ENCODE peak calls at places on chromosomes 2 and 18, in eight cellular contexts. Z is upper lobe of right lung, S is uterus, M is stomach, J is cardiac muscle cell, L is brain microvascular endothelial cell, H is HCT116, U is tibial artery. F is an unnamed sample.

GRCh38 chr2:106572541-106573148 is 85.5 kb downstream of the CD8B2 start:
- DNase-seq in Z (no peak), S (no peak), M (no peak), J (no peak), L (no peak), H (peak; percentile 15), U (no peak), F (no peak)

GRCh38 chr18:23238152-23238531 is 102.9 kb downstream of the CABLES1 start:
- DNase-seq in Z (no peak), S (peak; percentile 71), M (peak; percentile 65), J (no peak), L (peak; percentile 49), H (no peak), U (peak; percentile 77), F (no peak)

GRCh38 chr2:107202962-107203591 is 317.1 kb upstream of the ST6GAL2 start:
- DNase-seq in Z (no peak), S (no peak), M (no peak), J (no peak), L (no peak), H (no peak), U (no peak), F (no peak)

GRCh38 chr2:109290887-109291675 is 162.1 kb downstream of the SH3RF3 start:
- DNase-seq in Z (no peak), S (no peak), M (no peak), J (no peak), L (peak; percentile 39), H (no peak), U (no peak), F (no peak)

GRCh38 chr2:78644849-78645248 is 380.7 kb upstream of the REG3G start:
- DNase-seq in Z (no peak), S (no peak), M (no peak), J (no peak), L (no peak), H (no peak), U (no peak), F (no peak)

GRCh38 chr2:154195644-154196221 is 324.0 kb downstream of the GALNT13 start:
- DNase-seq in Z (no peak), S (no peak), M (no peak), J (no peak), L (no peak), H (no peak), U (no peak), F (no peak)

GRCh38 chr2:103789716-103790085 is 1027.9 kb downstream of the TMEM182 start:
- DNase-seq in Z (no peak), S (no peak), M (no peak), J (no peak), L (no peak), H (no peak), U (no peak), F (no peak)

GRCh38 chr2:193679850-193680249 is 1485.1 kb upstream of the TMEFF2 start:
- DNase-seq in Z (no peak), S (no peak), M (no peak), J (no peak), L (peak; percentile 28), H (no peak), U (no peak), F (no peak)

GRCh38 chr2:70974592-70974991 is 3.8 kb upstream of the ANKRD53 start:
- DNase-seq in Z (no peak), S (no peak), M (no peak), J (no peak), L (no peak), H (no peak), U (no peak), F (no peak)

GRCh38 chr2:70978388-70979357 is at the start of gene ANKRD53:
- DNase-seq in Z (peak; percentile 71), S (peak; percentile 46), M (peak; percentile 44), J (peak; percentile 61), L (no peak), H (no peak), U (peak; percentile 51), F (peak; percentile 85)

GRCh38 chr2:70975237-70975636 is 3.2 kb upstream of the ANKRD53 start:
- DNase-seq in Z (no peak), S (no peak), M (no peak), J (no peak), L (no peak), H (no peak), U (no peak), F (no peak)

GRCh38 chr2:70979626-70980025 is 1.2 kb downstream of the ANKRD53 start:
- DNase-seq in Z (peak; percentile 49), S (no peak), M (no peak), J (no peak), L (no peak), H (no peak), U (no peak), F (no peak)

GRCh38 chr2:70977605-70978205 is 725 bp upstream of the ANKRD53 start:
- DNase-seq in Z (no peak), S (peak; percentile 69), M (peak; percentile 49), J (no peak), L (peak; percentile 72), H (no peak), U (peak; percentile 69), F (no peak)
- H3K27ac ChIP-seq in Z (peak overlapping the region; percentile 94), S (peak overlapping the region; percentile 92), M (peak overlapping the region; percentile 88), J (no peak overlapping the region), L (peak overlapping the region; percentile 8), H (no peak overlapping the region), U (peak overlapping the region; percentile 90), F (peak overlapping the region; percentile 90)

DNA sequence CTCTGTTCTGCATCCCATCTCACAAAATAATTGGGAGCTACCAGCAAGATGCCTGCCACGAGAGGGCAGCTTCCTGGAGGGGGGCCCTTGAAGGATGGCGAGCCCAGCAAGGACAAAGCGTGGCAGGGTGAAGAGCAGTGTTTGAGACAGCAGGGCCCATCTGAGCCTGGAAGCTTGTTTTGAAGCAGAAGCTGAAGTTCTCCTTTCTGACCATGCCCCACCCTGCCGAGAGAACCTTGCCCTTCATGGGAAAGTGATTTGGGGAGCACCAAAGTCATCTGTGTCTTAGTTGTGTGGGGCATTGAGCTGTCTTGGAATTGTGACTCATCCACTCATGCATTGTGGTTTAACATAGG is 216.3 kb downstream of the BCL11A start:
- DNase-seq in Z (peak; percentile 61), S (no peak), M (no peak), J (peak; percentile 42), L (no peak), H (no peak), U (no peak), F (peak; percentile 27)
- TF ChIP-seq CTCF in Z (no peak), S (no peak), M (no peak), J (no peak), L (no peak), H (no peak), U (no peak), F (no peak)

GRCh38 chr18:55302337-55302833 is 285.6 kb downstream of the TCF4 start:
- DNase-seq in Z (no peak), S (no peak), M (no peak), J (no peak), L (no peak), H (no peak), U (no peak), F (no peak)
- H3K4me3 ChIP-seq in Z (no peak overlapping the region), S (peak overlapping the region; percentile 11), M (peak overlapping the region; percentile 1), J (no peak overlapping the region), L (no peak overlapping the region), H (no peak overlapping the region), U (no peak overlapping the region), F (no peak overlapping the region)

DNA sequence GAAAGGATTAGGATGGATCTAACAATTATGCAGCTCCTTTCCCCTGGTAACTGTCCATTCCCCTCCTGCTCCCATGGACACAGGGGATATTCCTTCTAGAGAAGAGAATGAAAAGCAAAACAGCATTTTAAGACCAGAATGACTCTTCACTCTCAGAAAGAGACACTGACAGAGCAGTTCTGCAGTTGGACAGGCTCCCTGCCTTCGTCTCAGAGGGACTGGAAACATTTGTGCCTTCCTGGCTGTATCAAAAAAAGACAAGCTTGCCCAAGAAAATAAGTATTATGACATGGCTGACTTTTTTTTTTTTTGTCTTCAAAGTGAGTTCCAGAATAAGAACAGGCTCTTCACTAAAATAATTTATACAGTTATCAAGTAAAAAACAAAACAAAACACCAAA is 9.5 kb downstream of the PID1 start:
- DNase-seq in Z (no peak), S (no peak), M (no peak), J (no peak), L (no peak), H (no peak), U (peak; percentile 37), F (no peak)
- H3K27ac ChIP-seq in Z (no peak overlapping the region), S (no peak overlapping the region), M (no peak overlapping the region), J (no peak overlapping the region), L (no peak overlapping the region), H (no peak overlapping the region), U (peak overlapping the region; percentile 54), F (no peak overlapping the region)

DNA sequence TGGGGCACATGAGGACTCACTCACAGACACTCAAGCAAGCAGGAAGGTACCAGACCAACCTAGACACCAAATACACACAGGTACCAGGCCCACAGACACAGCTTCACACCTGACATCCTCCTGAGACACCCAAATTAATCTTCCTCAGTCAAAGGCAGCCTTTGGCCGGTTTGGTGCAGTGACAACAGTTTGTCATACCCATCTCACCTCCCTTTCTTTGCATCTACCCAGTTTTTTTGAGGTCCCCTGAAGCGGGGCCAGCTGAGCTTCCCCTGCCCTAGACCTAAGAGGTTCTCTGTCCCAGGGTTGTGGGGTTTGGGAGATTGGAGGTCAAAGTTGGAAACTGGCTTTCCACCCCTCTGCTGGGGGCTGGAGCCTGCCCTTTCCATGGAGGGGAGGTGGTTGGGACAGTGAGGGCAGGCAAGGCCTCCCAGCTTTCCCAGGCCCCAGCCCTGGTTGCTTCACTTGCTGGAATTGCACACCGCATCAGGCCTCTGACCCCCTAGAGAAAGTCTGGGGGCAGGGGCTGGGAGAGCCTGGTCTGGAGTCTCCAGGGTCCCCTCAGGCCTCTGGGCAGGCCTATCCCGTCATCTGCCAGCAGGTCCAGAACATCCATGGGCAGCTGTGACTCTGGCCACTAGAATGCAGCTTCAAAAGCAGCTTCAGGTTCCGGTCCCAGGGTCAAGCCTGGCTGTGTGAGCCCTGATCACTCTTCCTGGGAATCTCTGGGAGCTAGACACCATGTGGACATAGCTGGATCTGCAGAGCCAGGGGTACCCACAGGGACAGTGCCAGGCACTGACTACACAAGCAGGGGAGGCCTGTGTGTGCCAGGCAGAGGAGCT is 12.5 kb upstream of the TEX261 start:
- DNase-seq in Z (peak; percentile 42), S (no peak), M (no peak), J (no peak), L (no peak), H (no peak), U (no peak), F (no peak)
- TF ChIP-seq CTCF in Z (no peak), S (no peak), M (no peak), J (no peak), L (no peak), H (no peak), U (no peak), F (no peak)

GRCh38 chr2:85828725-85829124 is 60.1 kb downstream of the ST3GAL5 start:
- DNase-seq in Z (no peak), S (no peak), M (no peak), J (no peak), L (no peak), H (no peak), U (no peak), F (no peak)

GRCh38 chr2:85827879-85828569 is 60.8 kb downstream of the ST3GAL5 start:
- DNase-seq in Z (no peak), S (no peak), M (no peak), J (no peak), L (no peak), H (no peak), U (no peak), F (no peak)

GRCh38 chr2:85830645-85831044 is 58.1 kb downstream of the ST3GAL5 start:
- DNase-seq in Z (no peak), S (no peak), M (no peak), J (no peak), L (no peak), H (no peak), U (no peak), F (no peak)

GRCh38 chr2:85823951-85824350 is 64.8 kb downstream of the ST3GAL5 start:
- DNase-seq in Z (no peak), S (no peak), M (no peak), J (no peak), L (no peak), H (no peak), U (no peak), F (no peak)

GRCh38 chr2:85826990-85827878 is 61.6 kb downstream of the ST3GAL5 start:
- DNase-seq in Z (peak; percentile 87), S (peak; percentile 81), M (peak; percentile 82), J (peak; percentile 80), L (peak; percentile 56), H (peak; percentile 27), U (peak; percentile 77), F (peak; percentile 79)
- H3K4me3 ChIP-seq in Z (peak overlapping the region; percentile 28), S (peak overlapping the region; percentile 22), M (peak overlapping the region; percentile 34), J (no peak overlapping the region), L (peak overlapping the region; percentile 15), H (peak overlapping the region; percentile 24), U (no peak overlapping the region), F (no peak overlapping the region)